ENCODE peak calls at places on chromosomes 13 and 19, in ten cellular contexts. Q is psoas muscle, Z is fibroblast of lung, F is brain microvascular endothelial cell, X is small intestine, N is ovary, S is K562, Y is uterus, G is tibial artery, V is cardiac muscle cell. B is an unnamed sample. For H3K36me3, the result is how much of the 10 kb centered on the place peaks cover.

GRCh38 chr19:31532034-31532433 is 182.8 kb upstream of the TSHZ3 start:
- DNase-seq in Q (no peak), Z (no peak), F (no peak), X (no peak), N (no peak), S (no peak), Y (no peak), G (no peak), V (no peak), B (no peak)

GRCh38 chr19:18894254-18895037 is 1.5 kb downstream of the CERS1 start:
- DNase-seq in Q (no peak), Z (peak), F (no peak), X (no peak), N (peak), S (peak), Y (peak), G (peak), V (peak), B (peak)

GRCh38 chr19:5048727-5049553 is 80.0 kb downstream of the KDM4B start:
- DNase-seq in Q (no peak), Z (peak), F (peak), X (no peak), N (peak), S (no peak), Y (peak), G (peak), V (peak), B (peak)

GRCh38 chr13:33172911-33173310 is 112.6 kb downstream of the STARD13 start:
- DNase-seq in Q (no peak), Z (no peak), F (no peak), X (no peak), N (no peak), S (no peak), Y (no peak), G (no peak), V (no peak), B (no peak)

GRCh38 chr19:54418030-54418929 is 3.0 kb downstream of the TTYH1 start:
- DNase-seq in Q (no peak), Z (no peak), F (peak), X (no peak), N (no peak), S (no peak), Y (no peak), G (no peak), V (peak), B (peak)

GRCh38 chr13:43141685-43142084 is 118.3 kb downstream of the DNAJC15 start:
- DNase-seq in Q (no peak), Z (no peak), F (no peak), X (no peak), N (no peak), S (no peak), Y (no peak), G (no peak), V (no peak), B (no peak)

GRCh38 chr19:55070755-55071502 is 4.7 kb upstream of the EPS8L1 start:
- DNase-seq in Q (no peak), Z (peak), F (peak), X (peak), N (no peak), S (peak), Y (no peak), G (no peak), V (peak), B (no peak)

GRCh38 chr13:51814825-51815650 is 11.1 kb upstream of the DHRS12 start:
- DNase-seq in Q (peak), Z (peak), F (peak), X (peak), N (peak), S (peak), Y (peak), G (no peak), V (peak), B (peak)

GRCh38 chr13:40389081-40389641 is 277.3 kb downstream of the FOXO1 start:
- DNase-seq in Q (no peak), Z (no peak), F (no peak), X (peak), N (no peak), S (no peak), Y (no peak), G (no peak), V (no peak), B (no peak)

GRCh38 chr19:54574051-54574450 is 461 bp downstream of the LILRA2 start:
- DNase-seq in Q (no peak), Z (no peak), F (no peak), X (no peak), N (no peak), S (no peak), Y (no peak), G (no peak), V (no peak), B (no peak)

GRCh38 chr13:112066624-112067004 is 335 bp upstream of the SOX1 start:
- DNase-seq in Q (peak), Z (peak), F (no peak), X (peak), N (no peak), S (no peak), Y (no peak), G (no peak), V (peak), B (peak)

GRCh38 chr13:114310961-114311360 is 3.3 kb upstream of the CHAMP1 start:
- DNase-seq in Q (peak), Z (peak), F (peak), X (no peak), N (no peak), S (no peak), Y (no peak), G (no peak), V (no peak), B (no peak)

GRCh38 chr19:12331211-12331941 is 2.1 kb downstream of the ZNF563 start:
- DNase-seq in Q (no peak), Z (no peak), F (no peak), X (no peak), N (no peak), S (peak), Y (no peak), G (no peak), V (no peak), B (peak)

GRCh38 chr13:113322043-113322461 is 25.0 kb downstream of the LAMP1 start:
- DNase-seq in Q (peak), Z (peak), F (no peak), X (no peak), N (no peak), S (no peak), Y (no peak), G (no peak), V (no peak), B (peak)

GRCh38 chr19:17871878-17872250 is at the start of gene SLC5A5:
- DNase-seq in Q (no peak), Z (no peak), F (no peak), X (no peak), N (no peak), S (peak), Y (no peak), G (no peak), V (no peak), B (peak)

GRCh38 chr13:95191821-95192220 is 109.4 kb downstream of the ABCC4 start:
- DNase-seq in Q (peak), Z (peak), F (peak), X (peak), N (peak), S (peak), Y (peak), G (peak), V (peak), B (peak)

GRCh38 chr13:29901714-29902631 is 51.6 kb upstream of the UBL3 start:
- DNase-seq in Q (peak), Z (peak), F (peak), X (peak), N (no peak), S (peak), Y (peak), G (no peak), V (peak), B (no peak)

GRCh38 chr19:54952591-54953344 is 5.4 kb upstream of the NLRP7 start:
- DNase-seq in Q (no peak), Z (no peak), F (peak), X (no peak), N (no peak), S (peak), Y (no peak), G (no peak), V (peak), B (no peak)

GRCh38 chr13:53201454-53202225 is 173.0 kb downstream of the OLFM4 start:
- DNase-seq in Q (peak), Z (no peak), F (no peak), X (peak), N (no peak), S (no peak), Y (no peak), G (no peak), V (peak), B (peak)

GRCh38 chr13:31409678-31410356 is 210.0 kb downstream of the B3GLCT start:
- DNase-seq in Q (no peak), Z (no peak), F (no peak), X (peak), N (no peak), S (no peak), Y (no peak), G (no peak), V (no peak), B (no peak)

GRCh38 chr13:31418186-31418585 is 218.4 kb downstream of the B3GLCT start:
- DNase-seq in Q (no peak), Z (no peak), F (no peak), X (no peak), N (no peak), S (no peak), Y (no peak), G (no peak), V (no peak), B (no peak)

GRCh38 chr13:31408927-31409326 is 209.2 kb downstream of the B3GLCT start:
- DNase-seq in Q (no peak), Z (no peak), F (no peak), X (no peak), N (no peak), S (no peak), Y (no peak), G (no peak), V (no peak), B (no peak)

DNA sequence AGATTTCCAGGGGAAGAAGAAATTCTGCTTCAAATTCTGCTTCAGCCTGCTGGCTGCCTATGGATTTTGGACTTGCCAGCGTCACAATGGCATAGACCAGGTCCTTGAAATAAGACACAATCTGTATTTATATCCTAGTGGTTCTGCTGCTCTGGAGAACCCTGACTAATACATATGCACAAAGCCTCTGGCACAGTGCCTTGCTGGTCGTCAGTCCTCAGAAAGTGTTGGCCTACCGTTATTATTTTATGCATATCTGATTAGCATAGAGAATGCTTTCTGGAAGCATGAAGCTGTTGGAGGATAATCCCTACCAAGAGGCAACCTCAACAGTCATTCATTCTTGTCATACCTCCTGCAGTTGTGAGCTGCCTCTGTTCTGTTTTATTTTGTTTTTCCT is 213.8 kb downstream of the B3GLCT start:
- DNase-seq in Q (no peak), Z (no peak), F (no peak), X (no peak), N (no peak), S (no peak), Y (no peak), G (no peak), V (no peak), B (no peak)
- H3K36me3 ChIP-seq in Q (under half), Z (under half), F (under half), X (under half), N (under half), S (under half), Y (under half), G (under half), V (under half), B (under half)

DNA sequence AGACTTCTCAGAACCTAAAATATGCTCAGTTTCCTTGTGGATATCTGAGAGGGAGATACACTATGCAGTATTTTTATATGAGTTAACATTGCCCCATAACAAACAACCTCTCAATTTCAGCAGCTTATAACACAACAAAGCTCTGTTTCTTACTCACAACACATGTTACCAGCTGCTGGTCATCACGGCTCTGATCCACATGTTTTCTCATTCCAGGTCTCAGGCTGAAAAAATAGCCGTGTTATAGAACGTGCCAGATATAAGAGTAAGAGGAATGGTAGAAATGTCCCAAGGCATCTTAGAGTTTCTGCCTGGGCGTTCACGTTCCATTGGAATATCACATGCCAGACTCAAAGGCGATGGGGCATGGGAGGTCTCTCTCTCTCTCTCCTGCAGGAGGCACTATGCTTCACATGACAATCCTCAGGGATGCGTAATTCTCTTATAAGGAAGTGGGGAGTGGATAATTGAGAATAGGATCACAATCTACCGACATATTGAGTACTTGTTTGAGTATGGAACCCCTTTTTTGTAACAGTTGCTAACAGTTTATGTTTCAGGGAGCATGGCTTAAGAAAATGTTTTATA is 246.6 kb downstream of the NHLRC3 start:
- DNase-seq in Q (no peak), Z (peak), F (no peak), X (no peak), N (no peak), S (no peak), Y (no peak), G (no peak), V (peak), B (peak)
- H3K36me3 ChIP-seq in Q (under half), Z (under half), F (under half), X (under half), N (under half), S (under half), Y (under half), G (under half), V (under half), B (under half)

DNA sequence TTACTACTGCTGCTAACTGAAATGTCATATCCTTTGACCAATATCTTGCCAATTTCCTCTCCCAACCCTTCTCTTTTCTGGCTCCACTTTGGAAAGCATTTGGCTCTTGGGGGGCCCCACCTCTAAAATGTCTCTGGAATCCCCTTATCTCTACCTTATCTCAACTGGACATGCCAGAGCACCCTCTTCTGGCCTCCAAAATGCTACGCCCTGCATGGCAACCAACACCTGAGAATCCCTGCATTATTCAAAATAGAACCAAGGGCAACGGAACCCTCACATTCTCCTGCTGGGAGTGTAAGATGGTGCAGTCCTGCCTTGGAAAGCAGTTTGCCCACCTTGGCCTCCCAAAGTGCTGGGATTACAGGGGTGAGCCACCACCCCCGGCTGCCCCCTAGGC is 35.3 kb downstream of the CERS4 start:
- DNase-seq in Q (no peak), Z (no peak), F (no peak), X (no peak), N (no peak), S (no peak), Y (no peak), G (no peak), V (no peak), B (peak)
- H3K36me3 ChIP-seq in Q (under half), Z (under half), F (under half), X (under half), N (under half), S (under half), Y (under half), G (under half), V (under half), B (under half)

GRCh38 chr19:44897835-44898234 is 6.8 kb downstream of the TOMM40 start:
- DNase-seq in Q (no peak), Z (no peak), F (no peak), X (no peak), N (no peak), S (no peak), Y (no peak), G (no peak), V (no peak), B (peak)
- H3K36me3 ChIP-seq in Q (under half), Z (under half), F (half or more), X (under half), N (under half), S (half or more), Y (under half), G (half or more), V (under half), B (half or more)

GRCh38 chr19:16756649-16757048 is 37.0 kb downstream of the NWD1 start:
- DNase-seq in Q (no peak), Z (no peak), F (no peak), X (no peak), N (no peak), S (no peak), Y (no peak), G (no peak), V (no peak), B (no peak)

GRCh38 chr19:16764793-16765433 is 45.3 kb downstream of the NWD1 start:
- DNase-seq in Q (no peak), Z (no peak), F (no peak), X (no peak), N (no peak), S (no peak), Y (no peak), G (no peak), V (no peak), B (no peak)

GRCh38 chr19:16764280-16764679 is 44.6 kb downstream of the NWD1 start:
- DNase-seq in Q (no peak), Z (no peak), F (no peak), X (no peak), N (no peak), S (no peak), Y (no peak), G (no peak), V (no peak), B (no peak)

DNA sequence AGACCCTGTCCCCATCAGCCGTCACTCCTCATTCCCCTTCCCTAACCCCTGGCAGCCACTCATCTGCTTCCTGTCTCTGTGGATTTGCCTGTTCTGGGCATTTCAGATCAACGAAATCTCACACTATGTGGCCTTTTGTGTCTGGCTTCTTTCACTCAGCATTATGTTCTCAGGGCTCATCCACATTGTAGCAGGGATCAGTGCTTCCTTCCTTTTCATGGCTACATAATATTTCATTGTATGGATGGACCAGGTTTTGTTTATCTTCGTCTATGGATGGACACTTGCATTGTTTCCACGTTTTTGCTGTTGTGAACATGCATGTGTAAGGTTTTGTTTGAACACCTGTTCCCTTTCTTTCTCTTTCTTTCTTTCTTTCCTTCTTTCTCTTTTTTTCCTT is 41.3 kb downstream of the NWD1 start:
- DNase-seq in Q (no peak), Z (no peak), F (no peak), X (no peak), N (no peak), S (no peak), Y (no peak), G (no peak), V (no peak), B (no peak)
- H3K36me3 ChIP-seq in Q (under half), Z (under half), F (under half), X (under half), N (under half), S (under half), Y (under half), G (under half), V (under half), B (under half)

GRCh38 chr19:45526971-45527370 is 19.7 kb downstream of the VASP start:
- DNase-seq in Q (peak), Z (no peak), F (no peak), X (no peak), N (no peak), S (no peak), Y (no peak), G (no peak), V (no peak), B (no peak)
- H3K36me3 ChIP-seq in Q (under half), Z (under half), F (half or more), X (under half), N (under half), S (half or more), Y (under half), G (under half), V (under half), B (under half)

DNA sequence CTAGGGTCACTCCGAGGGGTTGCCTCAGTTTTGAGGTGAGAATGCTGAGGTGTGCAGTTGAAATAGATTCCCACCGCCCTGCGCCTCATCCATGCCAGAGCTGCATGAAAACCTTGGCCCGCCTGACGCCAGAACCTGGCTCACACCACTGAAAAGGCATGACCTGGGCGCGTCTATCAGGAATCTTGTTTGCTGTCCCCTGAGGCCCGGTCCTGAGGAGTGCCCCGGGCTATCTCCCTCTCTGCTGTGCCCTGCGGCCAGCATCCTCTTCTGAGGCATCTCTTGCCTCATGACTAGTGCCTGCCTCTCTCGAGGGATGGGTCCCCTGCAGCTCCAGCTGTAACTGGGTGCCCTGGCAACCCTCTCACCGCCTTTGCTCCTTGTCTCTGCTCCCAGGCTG is 28.1 kb downstream of the SMARCA4 start:
- DNase-seq in Q (no peak), Z (no peak), F (no peak), X (no peak), N (no peak), S (no peak), Y (no peak), G (no peak), V (no peak), B (no peak)
- H3K36me3 ChIP-seq in Q (under half), Z (under half), F (half or more), X (under half), N (under half), S (half or more), Y (under half), G (half or more), V (half or more), B (under half)

GRCh38 chr19:10163557-10163956 is 31.2 kb downstream of the DNMT1 start:
- DNase-seq in Q (no peak), Z (no peak), F (no peak), X (no peak), N (no peak), S (no peak), Y (no peak), G (no peak), V (no peak), B (no peak)

GRCh38 chr19:10166046-10166445 is 28.7 kb downstream of the DNMT1 start:
- DNase-seq in Q (no peak), Z (no peak), F (no peak), X (no peak), N (no peak), S (no peak), Y (no peak), G (no peak), V (no peak), B (no peak)

GRCh38 chr19:10167459-10167858 is 27.3 kb downstream of the DNMT1 start:
- DNase-seq in Q (no peak), Z (no peak), F (no peak), X (no peak), N (no peak), S (no peak), Y (no peak), G (no peak), V (no peak), B (no peak)

GRCh38 chr19:10173527-10173926 is 21.2 kb downstream of the DNMT1 start:
- DNase-seq in Q (no peak), Z (peak), F (peak), X (no peak), N (no peak), S (no peak), Y (no peak), G (no peak), V (peak), B (no peak)

GRCh38 chr19:10168386-10168948 is 26.3 kb downstream of the DNMT1 start:
- DNase-seq in Q (no peak), Z (no peak), F (no peak), X (no peak), N (no peak), S (no peak), Y (no peak), G (no peak), V (no peak), B (no peak)
- H3K36me3 ChIP-seq in Q (under half), Z (under half), F (half or more), X (under half), N (under half), S (half or more), Y (under half), G (under half), V (under half), B (under half)

DNA sequence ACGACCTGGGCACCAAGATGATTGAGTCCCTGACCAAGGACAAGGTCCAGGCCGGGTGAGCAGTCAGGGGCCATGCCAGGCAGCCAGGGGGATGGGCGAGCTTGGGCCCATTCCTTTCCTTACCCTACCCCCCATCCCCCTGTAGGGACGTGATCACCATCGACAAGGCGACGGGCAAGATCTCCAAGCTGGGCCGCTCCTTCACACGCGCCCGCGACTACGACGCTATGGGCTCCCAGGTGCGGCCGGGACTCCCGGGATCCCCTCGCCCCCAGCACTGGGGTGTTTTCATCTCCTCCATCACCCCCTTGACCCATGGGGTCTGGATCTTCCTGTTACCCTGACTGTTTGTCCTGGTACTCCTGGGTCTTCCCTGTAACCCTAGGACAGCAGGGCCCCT is 7.1 kb downstream of the LHB start:
- DNase-seq in Q (no peak), Z (no peak), F (no peak), X (no peak), N (no peak), S (no peak), Y (no peak), G (no peak), V (no peak), B (peak)
- H3K36me3 ChIP-seq in Q (under half), Z (under half), F (half or more), X (under half), N (under half), S (half or more), Y (under half), G (half or more), V (under half), B (under half)

B was measured in H7.